ENCODE peak calls at places on chromosomes 6 and 20, in six cellular contexts. U is NT2/D1; R is neuronal stem cell; T is GOT3; W is stimulated activated naive CD8-positive, alpha-beta T cell treated with anti-CD3 and anti-CD28 coated beads, Interleukin-15, Interleukin-2, amounts not matched to agents 100 U/mL and 50 U/mL, for 24 hours; I is activated CD8-positive, alpha-beta memory T cell treated with anti-CD3 and anti-CD28 coated beads for 24 hours. V is an unnamed sample.

GRCh38 chr6:6688283-6688682 is 99.8 kb downstream of the LY86 start:
- DNase-seq in U (no peak), R (no peak), T (no peak), W (no peak), I (no peak), V (no peak)

GRCh38 chr6:168333039-168333438 is 13.5 kb upstream of the DACT2 start:
- DNase-seq in U (no peak), R (no peak), T (no peak), W (no peak), I (no peak), V (no peak)

GRCh38 chr6:150567360-150567759 is 32.3 kb upstream of the PLEKHG1 start:
- DNase-seq in U (no peak), R (no peak), T (no peak), W (no peak), I (no peak), V (no peak)

GRCh38 chr6:76221525-76221924 is 149.1 kb upstream of the IMPG1 start:
- DNase-seq in U (no peak), R (no peak), T (no peak), W (no peak), I (no peak), V (no peak)

GRCh38 chr6:82924799-82925535 is 140.7 kb downstream of the UBE3D start:
- DNase-seq in U (no peak), R (no peak), T (no peak), W (no peak), I (no peak), V (no peak)

GRCh38 chr20:41160686-41161085 is 23.3 kb downstream of the PLCG1 start:
- DNase-seq in U (no peak), R (no peak), T (no peak), W (no peak), I (no peak), V (no peak)

GRCh38 chr6:33508935-33509926 is 54.9 kb downstream of the ZBTB9 start:
- DNase-seq in U (no peak), R (no peak), T (no peak), W (no peak), I (no peak), V (peak; percentile 65)

GRCh38 chr6:84052204-84052882 is 18.8 kb downstream of the MRAP2 start:
- DNase-seq in U (peak; percentile 48), R (peak; percentile 76), T (peak; percentile 51), W (no peak), I (no peak), V (peak; percentile 43)

GRCh38 chr6:47016916-47017315 is 25.2 kb downstream of the ADGRF1 start:
- DNase-seq in U (peak; percentile 33), R (peak; percentile 31), T (no peak), W (no peak), I (no peak), V (no peak)

GRCh38 chr6:1613631-1614447 is 4.1 kb downstream of the FOXC1 start:
- DNase-seq in U (no peak), R (no peak), T (no peak), W (no peak), I (no peak), V (no peak)

GRCh38 chr6:169188051-169188863 is 65.4 kb downstream of the THBS2 start:
- DNase-seq in U (no peak), R (no peak), T (no peak), W (no peak), I (peak; percentile 53), V (no peak)

GRCh38 chr20:8388146-8388545 is 256.1 kb downstream of the PLCB1 start:
- DNase-seq in U (no peak), R (no peak), T (no peak), W (no peak), I (no peak), V (no peak)

GRCh38 chr20:13147971-13148370 is 73.1 kb upstream of the ISM1 start:
- DNase-seq in U (no peak), R (no peak), T (no peak), W (no peak), I (no peak), V (no peak)

GRCh38 chr6:38498085-38498484 is 141.6 kb downstream of the BTBD9 start:
- DNase-seq in U (no peak), R (no peak), T (no peak), W (no peak), I (no peak), V (no peak)

GRCh38 chr6:121651420-121651819 is 216.0 kb downstream of the GJA1 start:
- DNase-seq in U (no peak), R (no peak), T (no peak), W (no peak), I (no peak), V (no peak)

GRCh38 chr6:27669278-27669797 is 196.4 kb upstream of the ZNF184 start:
- DNase-seq in U (no peak), R (no peak), T (no peak), W (no peak), I (no peak), V (no peak)

GRCh38 chr20:34302312-34302722 is 838 bp downstream of the AHCY start:
- DNase-seq in U (no peak), R (no peak), T (no peak), W (no peak), I (peak; percentile 65), V (no peak)